ENCODE peak calls at places on chromosome 10, in four cellular contexts. B, S, E and R are unnamed samples.
A peak's percentile ranks its signal among the peaks of the same experiment; 100 is the strongest.

GRCh38 chr10:24589265-24589664 is 134.4 kb downstream of the ARHGAP21 start:
- DNase-seq in B (no peak), S (no peak), E (no peak), R (no peak)

GRCh38 chr10:93560541-93560940 is 5.9 kb upstream of the FFAR4 start:
- DNase-seq in B (no peak), S (no peak), E (no peak), R (no peak)

GRCh38 chr10:62844280-62845011 is 28.3 kb upstream of the EGR2 start:
- DNase-seq in B (no peak), S (no peak), E (no peak), R (no peak)

GRCh38 chr10:118139321-118139720 is 92.6 kb upstream of the RAB11FIP2 start:
- DNase-seq in B (no peak), S (no peak), E (no peak), R (no peak)

GRCh38 chr10:109956454-109957091 is 33.3 kb upstream of the XPNPEP1 start:
- DNase-seq in B (peak; percentile 69), S (peak; percentile 60), E (no peak), R (peak; percentile 44)

GRCh38 chr10:25176421-25176968 is 1.7 kb downstream of the GPR158 start:
- DNase-seq in B (no peak), S (no peak), E (no peak), R (no peak)

GRCh38 chr10:43524434-43525247 is 49.8 kb downstream of the ZNF239 start:
- DNase-seq in B (no peak), S (no peak), E (no peak), R (no peak)

GRCh38 chr10:77301305-77301730 is 336.3 kb downstream of the KCNMA1 start:
- DNase-seq in B (no peak), S (no peak), E (no peak), R (no peak)

GRCh38 chr10:49257626-49258350 is 41.2 kb upstream of the C10orf71 start:
- DNase-seq in B (no peak), S (no peak), E (no peak), R (no peak)

GRCh38 chr10:498760-499435 is 190.6 kb downstream of the DIP2C start:
- DNase-seq in B (no peak), S (no peak), E (no peak), R (no peak)

GRCh38 chr10:59654007-59654406 is 55.6 kb downstream of the SLC16A9 start:
- DNase-seq in B (peak; percentile 2), S (no peak), E (no peak), R (peak; percentile 50)

GRCh38 chr10:110488124-110488681 is 9.5 kb upstream of the DUSP5 start:
- DNase-seq in B (no peak), S (no peak), E (no peak), R (no peak)

GRCh38 chr10:80196270-80196949 is 8.9 kb downstream of the ANXA11 start:
- DNase-seq in B (peak; percentile 40), S (peak; percentile 90), E (peak; percentile 84), R (no peak)

GRCh38 chr10:62464308-62464707 is 90.1 kb downstream of the ZNF365 start:
- DNase-seq in B (no peak), S (no peak), E (no peak), R (no peak)

GRCh38 chr10:132135398-132135872 is 51.3 kb upstream of the DPYSL4 start:
- DNase-seq in B (no peak), S (no peak), E (no peak), R (no peak)

GRCh38 chr10:112491144-112491543 is 44.1 kb downstream of the VTI1A start:
- DNase-seq in B (no peak), S (peak; percentile 60), E (no peak), R (no peak)

GRCh38 chr10:119302172-119302571 is 94.8 kb downstream of the GRK5 start:
- DNase-seq in B (no peak), S (no peak), E (no peak), R (no peak)

GRCh38 chr10:89029201-89029600 is 38.6 kb downstream of the FAS start:
- DNase-seq in B (no peak), S (no peak), E (no peak), R (no peak)

GRCh38 chr10:49090696-49091338 is 24.5 kb downstream of the VSTM4 start:
- DNase-seq in B (no peak), S (no peak), E (peak; percentile 46), R (no peak)

GRCh38 chr10:76306859-76307258 is 875.4 kb downstream of the LRMDA start:
- DNase-seq in B (no peak), S (no peak), E (no peak), R (no peak)

GRCh38 chr10:97509120-97509670 is 10.5 kb downstream of the UBTD1 start:
- DNase-seq in B (no peak), S (no peak), E (peak; percentile 22), R (no peak)

GRCh38 chr10:16975188-16975587 is 154.4 kb downstream of the CUBN start:
- DNase-seq in B (no peak), S (no peak), E (no peak), R (no peak)

GRCh38 chr10:33248638-33249037 is 85.8 kb downstream of the NRP1 start:
- DNase-seq in B (peak; percentile 3), S (no peak), E (no peak), R (peak; percentile 78)

GRCh38 chr10:86252573-86252972 is 114.0 kb downstream of the GRID1 start:
- DNase-seq in B (no peak), S (no peak), E (no peak), R (no peak)

GRCh38 chr10:83539528-83540308 is 599.6 kb upstream of the GHITM start:
- DNase-seq in B (no peak), S (no peak), E (peak; percentile 78), R (no peak)

GRCh38 chr10:98576096-98576495 is 129.4 kb upstream of the HPS1 start:
- DNase-seq in B (no peak), S (no peak), E (no peak), R (no peak)

GRCh38 chr10:43287056-43288007 is 20.5 kb upstream of the RASGEF1A start:
- DNase-seq in B (peak; percentile 39), S (peak; percentile 66), E (no peak), R (no peak)

GRCh38 chr10:124239666-124240065 is 146.3 kb upstream of the CHST15 start:
- DNase-seq in B (no peak), S (no peak), E (peak; percentile 26), R (no peak)

GRCh38 chr10:43260911-43261577 is 5.8 kb downstream of the RASGEF1A start:
- DNase-seq in B (no peak), S (no peak), E (peak; percentile 45), R (no peak)

GRCh38 chr10:110081914-110082313 is 74.1 kb downstream of the ADD3 start:
- DNase-seq in B (no peak), S (no peak), E (no peak), R (no peak)

GRCh38 chr10:86282664-86283465 is 83.7 kb downstream of the GRID1 start:
- DNase-seq in B (no peak), S (no peak), E (peak; percentile 49), R (no peak)

GRCh38 chr10:86878973-86879781 is 78.2 kb downstream of the MMRN2 start:
- DNase-seq in B (no peak), S (no peak), E (no peak), R (peak; percentile 56)

GRCh38 chr10:124319926-124320391 is 98.8 kb downstream of the OAT start:
- DNase-seq in B (no peak), S (no peak), E (peak; percentile 80), R (no peak)

DNA sequence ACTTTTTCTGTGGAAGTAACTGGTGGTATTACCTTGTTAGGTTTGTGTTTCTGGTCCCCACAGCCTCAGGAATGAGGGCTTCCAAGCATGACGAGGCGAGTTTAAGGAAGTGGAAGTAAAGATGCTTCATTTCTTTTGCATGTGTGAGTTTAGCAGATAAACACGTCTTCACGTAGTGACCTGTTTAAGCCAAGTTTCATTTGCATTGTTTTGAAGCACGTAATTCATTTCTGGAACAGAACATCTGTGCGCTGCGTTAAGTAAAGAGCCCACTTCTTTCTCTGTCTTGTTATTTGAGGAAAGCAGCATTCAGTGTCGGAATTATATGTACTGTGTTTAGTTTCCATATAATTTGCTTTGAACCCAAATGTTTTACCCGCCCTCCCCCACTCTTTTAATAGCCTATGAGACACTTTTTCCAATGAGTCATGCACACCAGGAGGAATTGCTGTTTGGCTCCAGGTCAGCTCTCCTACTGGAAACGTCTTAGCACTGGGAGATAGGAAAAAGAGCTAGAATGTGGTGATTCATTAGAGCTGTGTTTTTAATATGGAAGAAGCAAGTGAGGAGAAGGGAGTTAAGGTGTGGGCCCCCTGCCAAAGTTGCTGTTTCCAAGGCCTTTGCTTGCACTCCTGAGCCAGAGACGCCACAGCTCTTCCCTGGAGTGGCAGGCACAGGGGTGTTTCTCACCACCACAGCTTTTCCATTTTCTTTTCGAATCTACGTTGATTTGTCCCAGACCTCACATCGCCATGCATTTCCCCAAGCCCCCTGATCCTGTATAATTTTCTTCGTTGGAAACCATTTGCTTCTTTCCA is 36.8 kb downstream of the BTBD16 start:
- DNase-seq in B (peak; percentile 82), S (peak; percentile 97), E (peak; percentile 87), R (no peak)
- H3K4me3 ChIP-seq in B (peak overlapping the region; percentile 45), S (peak overlapping the region; percentile 45), E (peak overlapping the region; percentile 55), R (no peak overlapping the region)

DNA sequence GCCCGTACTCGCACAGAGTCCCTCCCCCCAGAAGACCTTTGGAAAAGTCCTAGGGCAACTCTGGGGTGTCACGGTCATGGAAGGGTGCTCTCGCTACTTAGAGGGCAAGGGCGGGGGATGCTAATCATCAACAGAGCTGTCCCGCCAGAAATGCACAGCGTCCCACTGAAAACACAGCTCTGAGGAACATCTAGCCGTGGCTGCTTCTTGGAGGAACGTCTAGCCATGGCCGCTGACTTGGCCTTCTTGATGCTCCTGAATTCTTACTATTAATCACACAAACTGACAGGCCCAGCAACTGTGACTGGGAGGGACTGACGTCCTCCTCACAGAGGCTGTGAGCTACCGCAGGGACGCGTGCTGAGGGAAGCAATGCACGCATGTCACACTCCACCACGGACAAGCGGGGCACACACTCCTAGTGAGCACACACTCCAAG is 1.7 kb downstream of the TUBGCP2 start:
- DNase-seq in B (no peak), S (no peak), E (no peak), R (no peak)
- H3K4me3 ChIP-seq in B (peak overlapping the region; percentile 82), S (peak overlapping the region; percentile 89), E (peak overlapping the region; percentile 92), R (no peak overlapping the region)

GRCh38 chr10:101828734-101829551 is 10.7 kb upstream of the OGA start:
- DNase-seq in B (no peak), S (no peak), E (peak; percentile 72), R (no peak)
- H3K4me3 ChIP-seq in B (peak overlapping the region; percentile 49), S (no peak overlapping the region), E (peak overlapping the region; percentile 69), R (no peak overlapping the region)

GRCh38 chr10:6721964-6722615 is 142.0 kb upstream of the PRKCQ start:
- DNase-seq in B (no peak), S (peak; percentile 62), E (no peak), R (no peak)
- H3K4me3 ChIP-seq in B (no peak overlapping the region), S (peak overlapping the region; percentile 27), E (peak overlapping the region; percentile 12), R (no peak overlapping the region)

GRCh38 chr10:102505462-102506115 is 1.8 kb downstream of the SUFU start:
- DNase-seq in B (no peak), S (no peak), E (peak; percentile 79), R (no peak)

GRCh38 chr10:102503264-102504178 is at the start of gene SUFU:
- DNase-seq in B (peak; percentile 100), S (peak; percentile 100), E (peak; percentile 98), R (peak; percentile 99)

GRCh38 chr10:102502337-102503151 is at the start of gene ACTR1A:
- DNase-seq in B (peak; percentile 99), S (peak; percentile 100), E (peak; percentile 97), R (peak; percentile 99)

GRCh38 chr10:102504179-102504975 is 605 bp downstream of the SUFU start:
- DNase-seq in B (peak; percentile 23), S (no peak), E (no peak), R (peak; percentile 38)

GRCh38 chr10:102504976-102505300 is 1.2 kb downstream of the SUFU start:
- DNase-seq in B (no peak), S (no peak), E (no peak), R (no peak)
- H3K4me3 ChIP-seq in B (peak overlapping the region; percentile 98), S (peak overlapping the region; percentile 83), E (peak overlapping the region; percentile 89), R (peak overlapping the region; percentile 77)